ENCODE peak calls at places on chromosomes 7 and 10, in four cellular contexts. Z is PC-9, A is adrenal gland, F is transverse colon. T is an unnamed sample. For H3K4me1 and H3K27me3, the result is how much of the 10 kb centered on the place peaks cover.

GRCh38 chr7:102469351-102469971 is 4.7 kb downstream of the LRWD1 start:
- DNase-seq in Z (no peak), A (peak), F (no peak), T (no peak)

GRCh38 chr10:8349610-8350249 is 295.2 kb downstream of the GATA3 start:
- DNase-seq in Z (no peak), A (no peak), F (no peak), T (peak)

GRCh38 chr7:118259115-118259514 is 34.6 kb downstream of the ANKRD7 start:
- DNase-seq in Z (no peak), A (no peak), F (no peak), T (no peak)

GRCh38 chr7:55309040-55309991 is 55.8 kb upstream of the LANCL2 start:
- DNase-seq in Z (no peak), A (no peak), F (peak), T (no peak)

GRCh38 chr7:47170516-47170915 is 411.4 kb downstream of the TNS3 start:
- DNase-seq in Z (no peak), A (no peak), F (no peak), T (no peak)

GRCh38 chr7:100878685-100879084 is 3.8 kb downstream of the SRRT start:
- DNase-seq in Z (no peak), A (no peak), F (no peak), T (no peak)

GRCh38 chr10:84552478-84552877 is 224.1 kb downstream of the CCSER2 start:
- DNase-seq in Z (no peak), A (no peak), F (no peak), T (no peak)

GRCh38 chr7:4612939-4613841 is 68.9 kb upstream of the FOXK1 start:
- DNase-seq in Z (no peak), A (no peak), F (peak), T (peak)

GRCh38 chr10:73910764-73911552 is at the start of gene PLAU:
- DNase-seq in Z (no peak), A (no peak), F (peak), T (no peak)

GRCh38 chr10:86706977-86707376 is 38.7 kb downstream of the LDB3 start:
- DNase-seq in Z (no peak), A (no peak), F (no peak), T (no peak)

GRCh38 chr10:33706191-33706590 is 371.7 kb upstream of the NRP1 start:
- DNase-seq in Z (no peak), A (no peak), F (peak), T (peak)

GRCh38 chr7:117194445-117194844 is 128.4 kb downstream of the WNT2 start:
- DNase-seq in Z (no peak), A (no peak), F (no peak), T (no peak)

GRCh38 chr7:117715784-117716445 is 157.3 kb downstream of the CTTNBP2 start:
- DNase-seq in Z (peak), A (peak), F (peak), T (peak)

GRCh38 chr10:115051216-115051615 is 41.9 kb upstream of the ATRNL1 start:
- DNase-seq in Z (no peak), A (no peak), F (no peak), T (no peak)

GRCh38 chr10:125531470-125531869 is 151.5 kb downstream of the TEX36 start:
- DNase-seq in Z (no peak), A (no peak), F (no peak), T (no peak)

GRCh38 chr7:54778696-54779285 is 19.8 kb upstream of the SEC61G start:
- DNase-seq in Z (no peak), A (no peak), F (no peak), T (no peak)

GRCh38 chr10:34311679-34312078 is 503.4 kb downstream of the PARD3 start:
- DNase-seq in Z (no peak), A (no peak), F (no peak), T (no peak)

GRCh38 chr10:15585303-15585715 is 134.4 kb downstream of the ITGA8 start:
- DNase-seq in Z (no peak), A (peak), F (peak), T (no peak)

GRCh38 chr7:136874393-136875032 is 6.1 kb downstream of the CHRM2 start:
- DNase-seq in Z (no peak), A (no peak), F (no peak), T (no peak)

GRCh38 chr7:532379-533143 is 12.9 kb upstream of the PDGFA start:
- DNase-seq in Z (no peak), A (no peak), F (no peak), T (no peak)

GRCh38 chr7:85528581-85528980 is 341.7 kb upstream of the SEMA3D start:
- DNase-seq in Z (no peak), A (no peak), F (no peak), T (no peak)

GRCh38 chr7:55028011-55028410 is 9.2 kb downstream of the EGFR start:
- DNase-seq in Z (no peak), A (no peak), F (no peak), T (no peak)

GRCh38 chr7:93799750-93800357 is 90.7 kb downstream of the TFPI2 start:
- DNase-seq in Z (no peak), A (no peak), F (no peak), T (peak)

GRCh38 chr7:7122033-7122478 is 60.3 kb upstream of the C1GALT1 start:
- DNase-seq in Z (no peak), A (no peak), F (no peak), T (no peak)

GRCh38 chr10:116723428-116724281 is 18.7 kb downstream of the HSPA12A start:
- DNase-seq in Z (no peak), A (no peak), F (no peak), T (no peak)

GRCh38 chr10:48468130-48468790 is 136.6 kb downstream of the ARHGAP22 start:
- DNase-seq in Z (no peak), A (no peak), F (no peak), T (no peak)

GRCh38 chr10:75512534-75512933 is 81.1 kb downstream of the LRMDA start:
- DNase-seq in Z (no peak), A (no peak), F (no peak), T (no peak)

GRCh38 chr7:101628522-101628921 is 574 bp downstream of the MYL10 start:
- DNase-seq in Z (no peak), A (no peak), F (no peak), T (no peak)

GRCh38 chr7:27868117-27868516 is 128.2 kb downstream of the TAX1BP1 start:
- DNase-seq in Z (peak), A (no peak), F (no peak), T (peak)

GRCh38 chr10:94343159-94343558 is 19.6 kb downstream of the NOC3L start:
- DNase-seq in Z (no peak), A (no peak), F (no peak), T (no peak)

GRCh38 chr10:7408003-7408493 is 2.8 kb downstream of the SFMBT2 start:
- DNase-seq in Z (no peak), A (peak), F (peak), T (peak)

GRCh38 chr10:89869180-89869579 is 167.8 kb downstream of the KIF20B start:
- DNase-seq in Z (no peak), A (no peak), F (no peak), T (no peak)

GRCh38 chr7:22584179-22584578 is 84.2 kb upstream of the STEAP1B start:
- DNase-seq in Z (no peak), A (no peak), F (no peak), T (no peak)
- H3K4me1 ChIP-seq in Z (half or more), A (under half), F (under half), T (under half)

GRCh38 chr7:150904342-150904909 is 52.1 kb downstream of the AOC1 start:
- DNase-seq in Z (no peak), A (no peak), F (no peak), T (no peak)
- H3K27ac ChIP-seq in Z (no peak), A (no peak), F (peak), T (no peak)

DNA sequence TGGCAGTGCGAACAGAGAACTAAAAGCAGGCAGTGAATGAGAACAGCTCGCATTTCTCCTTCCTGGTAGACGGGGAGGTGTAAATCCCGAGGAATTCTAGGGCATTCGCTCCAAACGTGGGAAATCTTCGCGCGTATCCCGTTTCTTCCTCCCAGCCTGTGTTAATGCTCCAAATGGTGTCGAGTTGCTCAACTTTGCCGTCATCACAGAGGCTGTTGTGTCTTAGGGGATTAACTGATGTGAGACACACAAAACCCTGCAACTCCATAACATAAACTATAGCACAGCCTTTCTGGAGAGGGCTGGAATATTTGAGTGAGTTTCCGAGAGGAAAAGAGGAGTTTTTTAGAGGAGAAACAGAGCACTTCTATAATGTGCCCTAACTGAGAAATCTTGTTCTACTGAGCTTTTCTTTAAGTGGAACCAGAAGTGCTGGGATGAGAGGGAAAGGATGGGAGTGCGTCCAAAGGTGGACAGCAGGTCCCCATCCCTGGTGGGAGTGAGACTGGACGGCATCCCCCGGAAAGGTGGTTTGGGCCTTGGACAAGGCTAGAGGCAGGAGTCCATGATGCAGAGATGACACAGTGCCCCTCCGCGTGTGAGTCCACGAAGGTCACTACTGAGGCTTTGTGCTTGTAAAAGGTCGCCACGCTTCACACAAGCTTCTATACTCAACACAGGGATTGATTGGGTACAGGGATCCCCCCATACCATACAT is 6.2 kb upstream of the EN2 start:
- DNase-seq in Z (no peak), A (no peak), F (no peak), T (no peak)
- H3K27me3 ChIP-seq in Z (half or more), A (half or more), F (half or more), T (half or more)

GRCh38 chr10:62083868-62084267 is 182.4 kb downstream of the ARID5B start:
- DNase-seq in Z (peak), A (no peak), F (peak), T (peak)
- H3K4me1 ChIP-seq in Z (under half), A (under half), F (half or more), T (under half)

DNA sequence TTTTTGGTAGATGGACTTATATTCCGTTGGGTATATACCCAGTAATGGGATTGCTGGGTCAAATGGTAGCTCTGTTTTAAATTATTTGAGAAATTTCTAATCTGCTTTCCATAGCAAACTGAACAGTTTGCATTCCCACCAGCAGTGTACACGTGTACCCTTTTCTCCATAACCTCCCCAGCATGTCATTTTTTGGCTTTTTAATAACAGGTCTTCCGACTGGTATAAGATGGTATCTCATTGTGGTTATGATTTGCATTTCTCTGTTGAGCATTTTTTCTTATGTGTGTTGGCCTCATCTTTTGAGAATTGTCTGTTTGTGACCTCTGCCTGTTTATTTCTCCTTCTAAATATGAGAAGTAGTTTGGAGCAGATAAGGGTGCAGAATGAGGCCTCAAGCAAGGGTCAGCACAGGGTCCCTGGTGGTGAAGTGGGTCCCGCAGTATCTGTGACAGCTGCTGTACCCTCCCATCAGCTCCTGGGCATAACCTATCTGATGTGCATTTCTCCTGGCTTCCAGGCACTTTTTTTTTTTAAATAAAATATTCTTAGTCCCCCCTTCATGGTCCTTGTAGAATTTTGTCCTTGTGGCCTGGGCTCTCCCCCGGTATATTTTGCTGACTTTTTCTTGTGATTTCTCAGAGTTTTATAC is 73.5 kb downstream of the PROSER2 start:
- DNase-seq in Z (no peak), A (no peak), F (no peak), T (no peak)
- H3K27ac ChIP-seq in Z (peak), A (no peak), F (no peak), T (no peak)